ENCODE peak calls at places on chromosomes 7 and 10, in eight cellular contexts. K is K562; T is AG04450; N is naive thymus-derived CD4-positive, alpha-beta T cell; C is left ventricle myocardium inferior; B is endodermal cell; S is psoas muscle; J is aorta. W is an unnamed sample.

GRCh38 chr10:99906470-99906869 is 103.3 kb downstream of the DNMBP start:
- DNase-seq in T (peak; percentile 93), B (no peak), J (no peak), S (peak; percentile 66), N (no peak), C (no peak), K (peak; percentile 12), W (no peak)

GRCh38 chr10:16967866-16968721 is 150.9 kb upstream of the RSU1 start:
- DNase-seq in J (no peak), N (no peak), B (peak; percentile 76), K (no peak), C (no peak), S (peak; percentile 32), T (peak; percentile 87), W (peak; percentile 45)

GRCh38 chr7:1231214-1232102 is 1.2 kb upstream of the UNCX start:
- DNase-seq in J (no peak), C (no peak), B (peak; percentile 80), S (no peak), K (no peak), N (no peak), T (no peak), W (no peak)

GRCh38 chr7:138720286-138720685 is 19.1 kb upstream of the SVOPL start:
- DNase-seq in K (no peak), N (no peak), J (no peak), T (no peak), C (no peak), B (no peak), S (no peak), W (no peak)

GRCh38 chr10:124087672-124088634 is 5.4 kb downstream of the CHST15 start:
- DNase-seq in K (no peak), S (no peak), J (peak; percentile 57), C (no peak), T (no peak), N (no peak), B (no peak), W (no peak)

GRCh38 chr7:569071-569855 is 49.6 kb upstream of the PDGFA start:
- DNase-seq in N (no peak), T (no peak), B (no peak), K (no peak), C (no peak), J (no peak), S (no peak), W (no peak)

GRCh38 chr7:40535678-40536077 is 400.9 kb downstream of the SUGCT start:
- DNase-seq in B (no peak), J (no peak), K (no peak), C (no peak), T (no peak), S (no peak), N (no peak), W (no peak)

GRCh38 chr7:1931248-1931950 is 261.3 kb downstream of the ELFN1 start:
- DNase-seq in B (no peak), J (no peak), N (no peak), K (no peak), S (no peak), T (no peak), C (no peak), W (no peak)

GRCh38 chr7:157555308-157555707 is 218.5 kb downstream of the DNAJB6 start:
- DNase-seq in C (no peak), K (no peak), N (no peak), T (no peak), J (peak; percentile 44), S (no peak), B (peak; percentile 27), W (no peak)

GRCh38 chr10:26087666-26088065 is 128.9 kb upstream of the GAD2 start:
- DNase-seq in S (no peak), K (no peak), T (no peak), J (no peak), B (no peak), C (no peak), N (no peak), W (no peak)

GRCh38 chr10:33126118-33126517 is 168.1 kb upstream of the ITGB1 start:
- DNase-seq in T (no peak), J (no peak), S (no peak), K (no peak), C (no peak), N (no peak), B (no peak), W (no peak)

GRCh38 chr7:128841171-128841690 is 11.0 kb downstream of the FLNC start:
- DNase-seq in K (no peak), T (no peak), N (no peak), C (peak; percentile 14), B (no peak), J (peak; percentile 74), S (peak; percentile 53), W (no peak)

GRCh38 chr10:47070541-47070940 is 159.3 kb downstream of the PTPN20 start:
- DNase-seq in B (no peak), S (no peak), C (no peak), T (no peak), J (no peak), K (no peak), N (no peak), W (no peak)

GRCh38 chr10:48444861-48445841 is 138.7 kb downstream of the MAPK8 start:
- DNase-seq in J (peak; percentile 62), N (no peak), B (peak; percentile 82), C (no peak), T (no peak), S (no peak), K (no peak), W (no peak)

GRCh38 chr7:101299511-101300464 is 21.8 kb downstream of the IFT22 start:
- DNase-seq in S (no peak), B (peak; percentile 88), N (no peak), C (no peak), T (no peak), J (no peak), K (no peak), W (no peak)

GRCh38 chr7:101303102-101303701 is 18.4 kb downstream of the IFT22 start:
- DNase-seq in K (no peak), C (no peak), B (peak; percentile 84), T (no peak), J (no peak), S (no peak), N (no peak), W (no peak)

GRCh38 chr7:101306307-101306706 is 15.3 kb downstream of the IFT22 start:
- DNase-seq in T (no peak), K (no peak), C (no peak), N (no peak), J (no peak), S (no peak), B (no peak), W (no peak)

GRCh38 chr7:101300465-101301376 is 20.9 kb downstream of the IFT22 start:
- DNase-seq in C (no peak), N (no peak), S (no peak), J (no peak), B (no peak), T (no peak), K (no peak), W (no peak)

DNA sequence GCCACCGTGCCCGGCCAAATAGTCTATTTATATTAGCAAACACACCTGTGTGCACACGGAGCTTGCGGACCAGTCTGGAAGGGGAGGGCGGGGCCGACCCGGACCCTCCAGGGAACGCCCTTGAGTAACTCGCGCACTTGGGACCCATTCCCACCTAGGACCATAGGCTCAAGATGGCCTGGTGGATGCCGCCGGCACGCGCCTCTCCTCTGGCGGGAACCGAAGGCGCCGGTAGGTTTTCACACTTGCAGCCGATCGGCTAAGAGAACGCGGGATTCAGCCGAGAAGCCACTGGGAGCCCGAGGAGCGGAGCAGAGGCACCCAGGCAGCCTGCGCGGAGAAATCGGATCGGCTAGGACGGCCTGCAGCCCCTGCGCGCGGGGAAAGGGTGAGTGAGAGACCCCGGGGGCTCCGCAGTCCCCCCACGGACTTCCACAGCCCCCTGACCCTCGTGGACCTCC is 18.9 kb downstream of the IFT22 start:
- DNase-seq in S (no peak), T (no peak), C (no peak), J (no peak), K (no peak), N (no peak), B (peak; percentile 91), W (no peak)
- H3K9me3 ChIP-seq in S (peaks cover 6% of the 10 kb centered on the region), T (peaks cover 45% of the 10 kb centered on the region), C (peaks cover 40% of the 10 kb centered on the region), J (peaks cover 9% of the 10 kb centered on the region), K (peaks cover 13% of the 10 kb centered on the region), N (peaks cover 34% of the 10 kb centered on the region), B (peaks cover 10% of the 10 kb centered on the region), W (no peaks in the 10 kb centered on the region)

DNA sequence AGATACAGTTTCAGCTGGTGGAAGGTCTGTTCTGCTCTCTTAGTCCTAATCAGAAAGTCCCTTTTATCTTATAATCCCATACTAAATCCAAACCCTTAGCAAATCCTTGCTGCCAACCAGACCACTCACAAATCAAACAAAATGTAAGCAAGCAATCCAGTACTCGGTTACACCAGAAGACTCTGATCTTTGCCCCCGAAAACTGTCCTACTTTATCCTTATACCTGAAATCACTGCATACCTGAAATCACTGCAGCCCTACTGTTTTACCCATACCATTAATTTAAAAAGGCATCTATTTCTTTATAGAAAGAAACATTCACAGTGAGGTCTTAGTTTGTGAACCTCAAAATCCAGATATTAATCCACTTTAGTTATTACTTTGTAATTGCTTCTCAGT is 64.7 kb downstream of the GSDME start:
- DNase-seq in N (no peak), J (no peak), T (no peak), C (no peak), S (no peak), B (no peak), K (no peak), W (no peak)
- H3K4me3 ChIP-seq in N (no peak overlapping the region), J (no peak overlapping the region), T (no peak overlapping the region), C (no peak overlapping the region), S (no peak overlapping the region), B (no peak overlapping the region), K (no peak overlapping the region), W (no peak overlapping the region)

GRCh38 chr10:114223066-114223465 is 16.0 kb upstream of the VWA2 start:
- DNase-seq in B (no peak), S (no peak), C (peak; percentile 63), K (no peak), N (no peak), J (no peak), T (no peak), W (no peak)

GRCh38 chr10:114220281-114220680 is 18.8 kb upstream of the VWA2 start:
- DNase-seq in T (no peak), K (no peak), C (no peak), N (no peak), B (no peak), S (no peak), J (no peak), W (no peak)

GRCh38 chr10:114221235-114221634 is 17.8 kb upstream of the VWA2 start:
- DNase-seq in T (no peak), K (no peak), B (no peak), N (no peak), S (no peak), J (no peak), C (no peak), W (no peak)
- H3K27ac ChIP-seq in T (no peak overlapping the region), K (no peak overlapping the region), B (no peak overlapping the region), N (no peak overlapping the region), S (no peak overlapping the region), J (no peak overlapping the region), C (no peak overlapping the region), W (no peak overlapping the region)

DNA sequence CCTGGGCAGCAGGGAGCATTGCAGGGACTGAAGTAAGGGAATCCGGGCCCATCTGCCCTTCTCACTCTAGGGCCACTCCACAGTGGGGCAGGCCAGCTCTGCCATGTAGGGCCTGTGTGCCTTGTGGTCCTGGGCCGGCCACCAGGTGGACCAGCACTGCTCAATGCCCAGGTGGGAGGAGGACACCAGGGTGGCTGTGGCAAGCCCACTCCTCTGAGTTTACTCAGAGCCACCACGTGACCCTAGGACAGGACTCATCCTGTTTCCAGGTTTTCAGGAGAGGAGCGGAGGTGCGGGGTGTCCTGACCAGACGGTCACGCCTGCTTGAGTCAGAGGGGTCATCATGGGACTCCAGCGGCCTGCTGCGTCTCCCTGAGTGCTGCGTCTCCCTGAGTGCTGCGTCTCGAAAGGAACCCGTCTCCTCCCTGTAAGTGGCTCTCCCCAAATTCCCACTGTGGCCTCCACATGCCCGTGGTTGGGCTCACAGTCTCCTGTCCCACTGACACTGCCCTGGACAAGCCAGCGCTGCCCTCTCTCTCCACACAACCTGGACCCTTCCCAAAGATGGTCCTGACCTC is 2.9 kb downstream of the CFAP46 start:
- DNase-seq in T (no peak), B (no peak), K (no peak), J (peak; percentile 56), C (no peak), S (no peak), N (no peak), W (no peak)
- H3K9me3 ChIP-seq in T (no peaks in the 10 kb centered on the region), B (no peaks in the 10 kb centered on the region), K (no peaks in the 10 kb centered on the region), J (no peaks in the 10 kb centered on the region), C (no peaks in the 10 kb centered on the region), S (no peaks in the 10 kb centered on the region), N (no peaks in the 10 kb centered on the region), W (no peaks in the 10 kb centered on the region)